ENCODE peak calls at places on chromosomes 2 and 18, in six cellular contexts. Y is thyroid gland; X is HL-60; M is CD8-positive, alpha-beta T cell; B is aorta; U is body of pancreas. G is an unnamed sample.

GRCh38 chr2:113219889-113220641 is 46.3 kb downstream of the PSD4 start:
- DNase-seq in U (peak), M (no peak), Y (peak), B (peak), X (no peak), G (no peak)

GRCh38 chr2:226746206-226746800 is 53.3 kb downstream of the IRS1 start:
- DNase-seq in M (no peak), X (no peak), B (no peak), Y (no peak), U (no peak), G (no peak)

GRCh38 chr2:72141881-72142742 is 5.5 kb downstream of the CYP26B1 start:
- DNase-seq in Y (no peak), B (peak), M (no peak), U (peak), X (no peak), G (no peak)

GRCh38 chr2:17780546-17780945 is 26.6 kb downstream of the GEN1 start:
- DNase-seq in X (no peak), Y (no peak), U (no peak), B (no peak), M (no peak), G (no peak)

GRCh38 chr2:197804758-197805597 is 585 bp downstream of the PLCL1 start:
- DNase-seq in U (no peak), X (no peak), B (peak), M (no peak), Y (peak), G (peak)

GRCh38 chr2:181430406-181431199 is 26.6 kb upstream of the ITGA4 start:
- DNase-seq in M (no peak), U (no peak), B (no peak), X (no peak), Y (no peak), G (peak)

GRCh38 chr2:33062665-33063249 is 116.0 kb downstream of the LTBP1 start:
- DNase-seq in B (no peak), X (no peak), U (no peak), M (no peak), Y (no peak), G (no peak)

GRCh38 chr18:42446195-42446594 is 491.2 kb downstream of the PIK3C3 start:
- DNase-seq in B (no peak), U (no peak), M (no peak), X (no peak), Y (no peak), G (no peak)

GRCh38 chr2:109448946-109449788 is 164.6 kb downstream of the SEPTIN10 start:
- DNase-seq in U (no peak), B (peak), M (no peak), X (no peak), Y (peak), G (no peak)

GRCh38 chr2:230665263-230665691 is 47.4 kb upstream of the CAB39 start:
- DNase-seq in B (no peak), X (no peak), U (no peak), M (no peak), Y (no peak), G (no peak)

GRCh38 chr18:70411307-70411706 is 122.5 kb downstream of the SOCS6 start:
- DNase-seq in U (no peak), Y (no peak), X (no peak), M (no peak), B (no peak), G (no peak)

GRCh38 chr18:34977787-34978532 is 63.3 kb upstream of the MAPRE2 start:
- DNase-seq in M (no peak), B (peak), Y (peak), U (peak), X (peak), G (peak)

GRCh38 chr2:179751184-179751809 is 110.1 kb downstream of the ZNF385B start:
- DNase-seq in X (no peak), U (no peak), Y (no peak), B (no peak), M (no peak), G (no peak)

DNA sequence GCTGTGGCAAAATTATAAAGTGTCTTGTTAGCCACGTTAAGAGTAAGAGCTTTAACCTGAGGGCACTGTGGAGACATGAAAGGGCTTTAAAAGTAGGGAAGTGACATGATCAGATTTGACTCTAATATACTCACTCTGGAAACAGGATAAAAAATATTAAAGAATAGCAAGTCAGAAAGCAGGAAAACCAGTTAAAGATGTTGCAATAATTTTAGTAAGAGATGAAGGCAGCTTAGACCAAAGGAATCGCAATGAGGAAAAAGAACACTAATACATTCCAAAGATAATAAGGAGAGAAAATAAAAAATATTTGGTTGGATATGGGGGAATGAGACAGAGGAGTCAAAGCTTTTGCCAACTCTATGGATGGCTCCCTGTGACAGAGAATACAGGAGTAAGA is 183.8 kb downstream of the DYM start:
- DNase-seq in B (no peak), X (no peak), M (no peak), Y (no peak), U (no peak), G (no peak)
- H3K27ac ChIP-seq in B (no peak), X (no peak), M (no peak), Y (no peak), U (no peak), G (no peak)

DNA sequence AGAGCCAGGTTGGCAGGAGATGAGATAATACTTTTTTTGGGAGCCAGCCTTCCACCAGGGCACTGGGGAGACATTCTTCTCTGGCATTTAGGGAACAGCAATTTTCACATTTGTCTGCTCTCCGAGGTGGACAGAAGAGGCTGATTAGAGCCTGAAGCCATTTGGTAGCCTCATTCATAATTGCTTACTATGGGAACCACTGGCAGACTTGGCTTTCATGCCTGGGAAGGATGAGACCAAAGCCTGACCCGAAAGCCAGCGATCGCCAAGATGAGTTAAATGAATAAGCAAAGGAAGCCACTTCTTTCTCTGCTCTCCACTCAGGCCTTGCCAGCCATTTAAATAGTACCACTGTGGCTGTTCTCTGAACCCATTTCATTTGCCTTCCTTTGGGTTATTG is 70.1 kb downstream of the NRP2 start:
- DNase-seq in Y (no peak), M (no peak), U (no peak), X (no peak), B (no peak), G (no peak)
- H3K27ac ChIP-seq in Y (no peak), M (no peak), U (no peak), X (no peak), B (no peak), G (no peak)

GRCh38 chr2:54604771-54605350 is 118.6 kb upstream of the EML6 start:
- DNase-seq in Y (no peak), X (no peak), M (no peak), B (no peak), U (no peak), G (no peak)

GRCh38 chr2:54605836-54606235 is 117.6 kb upstream of the EML6 start:
- DNase-seq in U (no peak), X (no peak), M (no peak), B (no peak), Y (no peak), G (no peak)

GRCh38 chr2:54602736-54603322 is 120.6 kb upstream of the EML6 start:
- DNase-seq in X (no peak), B (no peak), U (no peak), M (no peak), Y (no peak), G (no peak)

GRCh38 chr2:54603357-54603756 is 120.1 kb upstream of the EML6 start:
- DNase-seq in Y (no peak), M (no peak), X (no peak), U (no peak), B (no peak), G (no peak)

GRCh38 chr2:54603796-54604195 is 119.7 kb upstream of the EML6 start:
- DNase-seq in M (no peak), U (no peak), X (no peak), B (no peak), Y (no peak), G (no peak)
- H3K27ac ChIP-seq in M (no peak), U (peak), X (no peak), B (peak), Y (no peak), G (no peak)

GRCh38 chr2:217924346-217924901 is 78.4 kb downstream of the TNS1 start:
- DNase-seq in B (no peak), M (no peak), X (no peak), Y (no peak), U (no peak), G (no peak)

GRCh38 chr2:217927601-217928323 is 75.0 kb downstream of the TNS1 start:
- DNase-seq in X (no peak), Y (peak), M (no peak), B (no peak), U (no peak), G (no peak)

GRCh38 chr2:217928324-217929293 is 74.2 kb downstream of the TNS1 start:
- DNase-seq in U (no peak), X (peak), Y (peak), M (no peak), B (peak), G (no peak)

GRCh38 chr2:217929294-217929671 is 73.5 kb downstream of the TNS1 start:
- DNase-seq in B (no peak), Y (peak), U (no peak), X (no peak), M (no peak), G (no peak)

GRCh38 chr2:217926801-217927200 is 76.0 kb downstream of the TNS1 start:
- DNase-seq in X (no peak), M (no peak), U (no peak), Y (no peak), B (no peak), G (no peak)
- H3K27ac ChIP-seq in X (no peak), M (no peak), U (peak), Y (peak), B (peak), G (no peak)

GRCh38 chr2:177275671-177276070 is 11.1 kb upstream of the NFE2L2 start:
- DNase-seq in U (no peak), X (no peak), B (no peak), Y (peak), M (no peak), G (no peak)

GRCh38 chr2:177273456-177273855 is 8.9 kb upstream of the NFE2L2 start:
- DNase-seq in X (no peak), B (no peak), Y (no peak), U (no peak), M (no peak), G (no peak)

GRCh38 chr2:177272765-177273164 is 8.2 kb upstream of the NFE2L2 start:
- DNase-seq in Y (no peak), B (no peak), X (no peak), M (no peak), U (no peak), G (no peak)

GRCh38 chr2:177271981-177272666 is 7.6 kb upstream of the NFE2L2 start:
- DNase-seq in Y (no peak), X (no peak), B (no peak), U (no peak), M (no peak), G (no peak)

GRCh38 chr2:177275041-177275440 is 10.5 kb upstream of the NFE2L2 start:
- DNase-seq in M (no peak), U (no peak), B (no peak), X (no peak), Y (no peak), G (no peak)
- H3K27ac ChIP-seq in M (no peak), U (no peak), B (no peak), X (no peak), Y (peak), G (no peak)

GRCh38 chr2:25324251-25324650 is 17.5 kb downstream of the DNMT3A start:
- DNase-seq in Y (no peak), U (no peak), B (no peak), M (no peak), X (no peak), G (no peak)
- H3K27ac ChIP-seq in Y (no peak), U (no peak), B (no peak), M (no peak), X (no peak), G (no peak)

GRCh38 chr2:29724282-29724681 is 197.1 kb downstream of the ALK start:
- DNase-seq in U (no peak), B (no peak), M (no peak), Y (no peak), X (no peak), G (no peak)
- H3K27ac ChIP-seq in U (no peak), B (no peak), M (no peak), Y (no peak), X (no peak), G (no peak)

GRCh38 chr2:36441065-36441625 is 85.6 kb downstream of the CRIM1 start:
- DNase-seq in U (no peak), B (no peak), X (no peak), Y (no peak), M (no peak), G (no peak)
- H3K27ac ChIP-seq in U (no peak), B (peak), X (no peak), Y (no peak), M (no peak), G (no peak)